ENCODE peak calls at places on chromosomes 16 and 17, in five cellular contexts. One of them, this sample, is unnamed.

GRCh38 chr16:69424935-69425784 is 741 bp downstream of the CYB5B start:
- DNase-seq in fibroblast of gingiva: no peak
- DNase-seq in body of pancreas: no peak
- DNase-seq in HFFc6: no peak
- DNase-seq in epithelial cell of esophagus: no peak
- DNase-seq in this sample: peak; percentile 41

GRCh38 chr17:10210151-10210574 is 11.8 kb upstream of the GAS7 start:
- DNase-seq in fibroblast of gingiva: no peak
- DNase-seq in body of pancreas: peak; percentile 39
- DNase-seq in HFFc6: peak; percentile 82
- DNase-seq in epithelial cell of esophagus: peak; percentile 18
- DNase-seq in this sample: no peak

GRCh38 chr17:73592531-73592961 is 51.7 kb downstream of the SDK2 start:
- DNase-seq in fibroblast of gingiva: no peak
- DNase-seq in body of pancreas: no peak
- DNase-seq in HFFc6: no peak
- DNase-seq in epithelial cell of esophagus: no peak
- DNase-seq in this sample: no peak

GRCh38 chr17:21298983-21299519 is 14.5 kb downstream of the MAP2K3 start:
- DNase-seq in fibroblast of gingiva: no peak
- DNase-seq in body of pancreas: no peak
- DNase-seq in HFFc6: no peak
- DNase-seq in epithelial cell of esophagus: no peak
- DNase-seq in this sample: no peak

GRCh38 chr17:18186271-18186982 is 2.8 kb downstream of the ALKBH5 start:
- DNase-seq in fibroblast of gingiva: peak; percentile 58
- DNase-seq in body of pancreas: peak; percentile 15
- DNase-seq in HFFc6: peak; percentile 19
- DNase-seq in epithelial cell of esophagus: no peak
- DNase-seq in this sample: no peak

GRCh38 chr17:3718251-3718650 is 5.5 kb upstream of the HASPIN start:
- DNase-seq in fibroblast of gingiva: no peak
- DNase-seq in body of pancreas: no peak
- DNase-seq in HFFc6: no peak
- DNase-seq in epithelial cell of esophagus: no peak
- DNase-seq in this sample: no peak

GRCh38 chr17:32875904-32876413 is 965 bp downstream of the MYO1D start:
- DNase-seq in fibroblast of gingiva: peak; percentile 30
- DNase-seq in body of pancreas: no peak
- DNase-seq in HFFc6: no peak
- DNase-seq in epithelial cell of esophagus: no peak
- DNase-seq in this sample: no peak

GRCh38 chr16:81445926-81446317 is 1.3 kb downstream of the CMIP start:
- DNase-seq in fibroblast of gingiva: no peak
- DNase-seq in body of pancreas: peak; percentile 36
- DNase-seq in HFFc6: no peak
- DNase-seq in epithelial cell of esophagus: no peak
- DNase-seq in this sample: peak; percentile 27

GRCh38 chr17:9021985-9022552 is 759 bp downstream of the NTN1 start:
- DNase-seq in fibroblast of gingiva: no peak
- DNase-seq in body of pancreas: peak; percentile 33
- DNase-seq in HFFc6: no peak
- DNase-seq in epithelial cell of esophagus: peak; percentile 36
- DNase-seq in this sample: no peak

GRCh38 chr17:58336456-58337094 is 8.0 kb upstream of the TSPOAP1 start:
- DNase-seq in fibroblast of gingiva: no peak
- DNase-seq in body of pancreas: peak; percentile 26
- DNase-seq in HFFc6: no peak
- DNase-seq in epithelial cell of esophagus: peak; percentile 36
- DNase-seq in this sample: no peak

GRCh38 chr17:75065562-75066151 is 18.6 kb downstream of the KCTD2 start:
- DNase-seq in fibroblast of gingiva: no peak
- DNase-seq in body of pancreas: no peak
- DNase-seq in HFFc6: peak; percentile 31
- DNase-seq in epithelial cell of esophagus: peak; percentile 32
- DNase-seq in this sample: no peak

This sample was measured in SW 1271.